ENCODE peak calls at places on chromosomes 2 and 18, in four cellular contexts. C, B, M and K are unnamed samples.
A peak's percentile ranks its signal among the peaks of the same experiment; 100 is the strongest.

GRCh38 chr2:198252472-198252871 is 448.1 kb downstream of the PLCL1 start:
- DNase-seq in C (no peak), M (no peak), B (no peak), K (no peak)

GRCh38 chr2:142347751-142348150 is 216.9 kb upstream of the LRP1B start:
- DNase-seq in M (no peak), C (no peak), B (no peak), K (no peak)

GRCh38 chr2:163247151-163247872 is 408.7 kb upstream of the KCNH7 start:
- DNase-seq in M (peak; percentile 90), C (no peak), B (no peak), K (no peak)

GRCh38 chr2:202034249-202035088 is 814 bp downstream of the FZD7 start:
- DNase-seq in B (no peak), C (no peak), M (no peak), K (peak; percentile 69)

GRCh38 chr2:159484537-159484936 is 131.8 kb downstream of the BAZ2B start:
- DNase-seq in C (no peak), B (no peak), M (no peak), K (no peak)

GRCh38 chr18:55685638-55686037 is 97.6 kb upstream of the TCF4 start:
- DNase-seq in B (no peak), M (no peak), C (no peak), K (no peak)

GRCh38 chr2:176162911-176163654 is 6.0 kb downstream of the HOXD3 start:
- DNase-seq in C (no peak), B (no peak), M (no peak), K (no peak)

GRCh38 chr2:102518170-102518569 is 45.1 kb downstream of the SLC9A4 start:
- DNase-seq in B (no peak), C (no peak), M (no peak), K (no peak)

GRCh38 chr2:161068670-161069069 is 91.6 kb upstream of the TANK start:
- DNase-seq in M (no peak), C (peak; percentile 35), B (no peak), K (peak; percentile 36)

GRCh38 chr2:151087377-151087776 is 174.3 kb downstream of the RBM43 start:
- DNase-seq in C (no peak), M (no peak), B (no peak), K (no peak)

GRCh38 chr18:61400714-61401113 is 67.5 kb downstream of the CDH20 start:
- DNase-seq in C (peak; percentile 75), B (no peak), M (no peak), K (peak; percentile 6)

GRCh38 chr2:164757934-164758695 is 83.5 kb downstream of the COBLL1 start:
- DNase-seq in M (no peak), B (no peak), C (peak; percentile 41), K (peak; percentile 70)

GRCh38 chr2:214127178-214127970 is 283.5 kb upstream of the VWC2L start:
- DNase-seq in C (peak; percentile 57), B (no peak), M (no peak), K (peak; percentile 52)

GRCh38 chr2:77087987-77088414 is 434.2 kb downstream of the LRRTM4 start:
- DNase-seq in B (no peak), C (no peak), M (no peak), K (no peak)

GRCh38 chr2:129777146-129777545 is 202.3 kb upstream of the RAB6C start:
- DNase-seq in M (no peak), C (no peak), B (no peak), K (no peak)

GRCh38 chr2:16665746-16666452 is at the start of gene CYRIA:
- DNase-seq in M (peak; percentile 46), C (no peak), B (peak; percentile 71), K (peak; percentile 61)

GRCh38 chr2:16664052-16664731 is 1.4 kb downstream of the CYRIA start:
- DNase-seq in B (no peak), C (peak; percentile 92), M (no peak), K (peak; percentile 96)

GRCh38 chr2:16666453-16666801 is 793 bp upstream of the CYRIA start:
- DNase-seq in C (peak; percentile 79), B (peak; percentile 57), M (no peak), K (peak; percentile 80)

GRCh38 chr2:16663121-16663905 is 2.3 kb downstream of the CYRIA start:
- DNase-seq in C (no peak), M (no peak), B (no peak), K (peak; percentile 36)

GRCh38 chr2:16664809-16665745 is 557 bp downstream of the CYRIA start:
- DNase-seq in C (no peak), M (no peak), B (no peak), K (no peak)
- H3K14ac ChIP-seq in C (no peak overlapping the region), M (no peak overlapping the region), B (no peak overlapping the region), K (no peak overlapping the region)

DNA sequence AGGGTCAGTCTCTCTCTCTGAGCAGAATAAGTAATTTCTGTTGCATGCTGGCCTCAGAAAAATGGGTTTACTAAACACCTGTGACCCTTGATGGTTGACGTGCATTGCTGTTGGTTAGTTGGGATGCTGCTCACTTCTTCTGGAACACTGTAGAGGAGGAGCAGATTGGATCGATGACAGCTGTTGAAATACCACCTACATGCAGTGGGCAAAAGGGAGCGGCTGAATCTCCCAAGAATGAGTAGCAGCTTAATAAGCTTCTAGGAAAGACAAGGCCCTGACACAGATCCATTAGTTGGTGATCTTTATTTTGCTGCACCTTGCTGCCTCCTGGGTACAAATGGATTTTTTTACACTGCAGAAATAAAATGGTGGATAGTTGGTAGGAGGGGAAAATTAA is 43.2 kb downstream of the KDM3A start:
- DNase-seq in M (no peak), C (no peak), B (no peak), K (no peak)
- H3K27ac ChIP-seq in M (no peak overlapping the region), C (no peak overlapping the region), B (no peak overlapping the region), K (no peak overlapping the region)

GRCh38 chr2:191677091-191677645 is 768 bp upstream of the NABP1 start:
- DNase-seq in B (no peak), M (no peak), C (peak; percentile 93), K (peak; percentile 92)
- H3K14ac ChIP-seq in B (no peak overlapping the region), M (no peak overlapping the region), C (peak overlapping the region; percentile 97), K (no peak overlapping the region)

GRCh38 chr2:241939541-241939940 is 70.0 kb downstream of the RTP5 start:
- DNase-seq in M (no peak), B (no peak), C (no peak), K (no peak)
- H3K27ac ChIP-seq in M (no peak overlapping the region), B (no peak overlapping the region), C (no peak overlapping the region), K (no peak overlapping the region)

GRCh38 chr18:31246460-31246859 is 71.5 kb upstream of the DSG1 start:
- DNase-seq in C (no peak), B (no peak), M (no peak), K (no peak)

GRCh38 chr18:31247574-31248199 is 70.3 kb upstream of the DSG1 start:
- DNase-seq in M (no peak), B (no peak), C (peak; percentile 9), K (peak; percentile 45)

GRCh38 chr18:31243740-31244512 is 74.0 kb upstream of the DSG1 start:
- DNase-seq in M (no peak), B (no peak), C (no peak), K (no peak)

GRCh38 chr18:31245820-31246219 is 72.1 kb upstream of the DSG1 start:
- DNase-seq in B (no peak), C (no peak), M (no peak), K (no peak)

GRCh38 chr18:31244737-31245432 is 73.1 kb upstream of the DSG1 start:
- DNase-seq in M (no peak), B (no peak), C (no peak), K (peak; percentile 14)
- H3K14ac ChIP-seq in M (no peak overlapping the region), B (no peak overlapping the region), C (no peak overlapping the region), K (no peak overlapping the region)

DNA sequence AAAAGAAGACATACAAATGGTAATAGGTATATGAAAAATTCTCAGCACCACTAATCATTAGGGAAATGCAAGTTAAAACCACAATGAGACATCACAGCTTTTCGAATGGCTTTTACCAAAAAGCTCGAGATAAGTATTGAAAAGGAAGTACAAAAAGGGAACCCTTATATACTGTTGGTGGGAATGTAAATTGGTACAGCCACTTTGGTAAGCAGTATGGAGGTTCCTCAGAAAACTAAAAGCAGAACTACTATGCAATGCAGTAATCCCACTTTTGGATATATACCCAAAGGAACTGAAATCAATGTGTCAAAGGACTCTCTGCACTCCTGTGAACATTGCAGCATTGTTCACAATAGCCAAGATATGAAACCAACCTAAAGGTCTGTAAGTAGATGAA is 107.5 kb upstream of the SPATS2L start:
- DNase-seq in B (no peak), M (no peak), C (no peak), K (no peak)
- H3K27ac ChIP-seq in B (no peak overlapping the region), M (no peak overlapping the region), C (no peak overlapping the region), K (no peak overlapping the region)

GRCh38 chr2:10448208-10448645 is at the start of gene ODC1:
- DNase-seq in M (peak; percentile 92), B (no peak), C (peak; percentile 90), K (peak; percentile 92)

GRCh38 chr2:10449481-10449831 is 1.3 kb upstream of the ODC1 start:
- DNase-seq in M (no peak), C (no peak), B (no peak), K (no peak)

GRCh38 chr2:10449838-10450691 is 1.9 kb upstream of the ODC1 start:
- DNase-seq in C (no peak), B (no peak), M (no peak), K (no peak)

GRCh38 chr2:10447300-10448207 is 573 bp downstream of the ODC1 start:
- DNase-seq in B (peak; percentile 89), C (peak; percentile 47), M (no peak), K (peak; percentile 49)

DNA sequence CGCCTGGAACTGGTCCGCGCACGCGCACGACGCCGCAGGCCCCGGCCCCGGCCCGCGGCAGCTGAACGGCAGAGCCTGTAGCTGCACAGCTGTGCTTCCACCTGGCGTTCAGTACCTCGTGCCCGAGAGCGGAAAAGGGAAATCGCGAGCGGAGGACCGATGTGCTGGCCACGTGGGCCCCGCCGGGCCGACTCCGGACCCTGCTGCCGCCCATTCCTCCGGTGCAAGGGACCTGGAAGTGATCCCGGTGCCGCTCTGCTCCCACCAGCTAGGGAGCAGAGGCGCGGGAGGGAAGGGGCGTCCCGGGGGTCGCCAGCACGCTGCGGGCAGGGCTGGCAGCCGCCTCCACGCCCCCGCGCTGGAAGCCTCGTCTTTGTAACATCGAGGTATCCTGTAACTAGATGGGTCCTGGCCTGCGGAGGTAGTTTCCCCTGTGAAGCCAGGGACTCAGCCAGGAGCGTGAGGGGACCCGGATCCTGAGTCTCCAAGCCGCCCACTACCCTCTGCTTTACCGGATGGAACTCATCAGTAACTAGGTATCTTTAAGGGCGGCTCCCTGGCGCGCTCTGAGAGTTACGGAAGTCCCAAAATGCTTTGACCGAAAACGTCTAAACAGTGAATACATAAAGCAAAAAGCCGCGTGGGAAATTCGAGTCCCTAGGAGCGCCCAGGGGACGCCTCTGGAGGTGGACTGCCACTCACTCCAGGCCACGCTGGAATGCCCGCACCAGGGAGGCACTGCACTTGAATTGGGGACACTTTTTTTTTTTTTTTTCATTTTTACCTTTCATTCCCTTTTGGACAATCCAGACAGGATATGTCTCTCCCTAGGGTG is 736 bp upstream of the ODC1 start:
- DNase-seq in C (peak; percentile 87), B (peak; percentile 88), M (peak; percentile 90), K (peak; percentile 87)
- H3K14ac ChIP-seq in C (peak overlapping the region; percentile 81), B (no peak overlapping the region), M (peak overlapping the region; percentile 63), K (no peak overlapping the region)